ENCODE peak calls at places on chromosomes 3 and 15, in five cellular contexts. H is CD8-positive, alpha-beta T cell; N is heart left ventricle; G is GM23338; E is SJCRH30. C is an unnamed sample. For H3K27me3, the result is how much of the 10 kb centered on the place peaks cover.

GRCh38 chr3:84965141-84965540 is 6.4 kb downstream of the CADM2 start:
- DNase-seq in H (no peak), N (no peak), G (peak), E (peak), C (peak)

GRCh38 chr15:32838820-32839219 is 121.0 kb downstream of the GREM1 start:
- DNase-seq in H (no peak), N (no peak), G (no peak), E (no peak), C (no peak)

GRCh38 chr3:172766241-172766640 is 15.7 kb downstream of the ECT2 start:
- DNase-seq in H (no peak), N (no peak), G (no peak), E (no peak), C (no peak)

GRCh38 chr3:10357592-10358308 is 36.8 kb upstream of the SEC13 start:
- DNase-seq in H (no peak), N (peak), G (no peak), E (peak), C (no peak)

GRCh38 chr15:33200903-33201302 is 6.4 kb upstream of the FMN1 start:
- DNase-seq in H (no peak), N (no peak), G (no peak), E (peak), C (no peak)

GRCh38 chr3:44104668-44105321 is 136.9 kb upstream of the TOPAZ1 start:
- DNase-seq in H (no peak), N (no peak), G (no peak), E (no peak), C (no peak)

GRCh38 chr3:133927543-133928066 is 31.9 kb upstream of the RAB6B start:
- DNase-seq in H (peak), N (peak), G (peak), E (peak), C (peak)

GRCh38 chr3:125692361-125692760 is 97.1 kb upstream of the OSBPL11 start:
- DNase-seq in H (no peak), N (no peak), G (no peak), E (no peak), C (no peak)

GRCh38 chr15:31125061-31125460 is 23.5 kb upstream of the TRPM1 start:
- DNase-seq in H (no peak), N (no peak), G (no peak), E (no peak), C (no peak)

GRCh38 chr3:44554626-44555592 is at the start of gene ZKSCAN7:
- DNase-seq in H (peak), N (peak), G (peak), E (peak), C (peak)

GRCh38 chr3:170740726-170741591 is 129.0 kb downstream of the RPL22L1 start:
- DNase-seq in H (no peak), N (no peak), G (no peak), E (peak), C (no peak)

GRCh38 chr3:138862924-138863775 is 28.4 kb upstream of the PIK3CB start:
- DNase-seq in H (no peak), N (no peak), G (peak), E (peak), C (peak)

GRCh38 chr3:53160660-53161344 is at the start of gene PRKCD:
- DNase-seq in H (peak), N (peak), G (peak), E (peak), C (peak)

GRCh38 chr3:122991236-122991985 is 36.2 kb downstream of the SEMA5B start:
- DNase-seq in H (no peak), N (no peak), G (no peak), E (no peak), C (no peak)

GRCh38 chr3:124083990-124084389 is 92.1 kb upstream of the ROPN1 start:
- DNase-seq in H (no peak), N (peak), G (no peak), E (peak), C (no peak)

GRCh38 chr3:99499235-99499798 is 139.1 kb upstream of the COL8A1 start:
- DNase-seq in H (no peak), N (peak), G (peak), E (peak), C (peak)

GRCh38 chr15:38707802-38708671 is 143.4 kb upstream of the RASGRP1 start:
- DNase-seq in H (peak), N (no peak), G (peak), E (peak), C (peak)

GRCh38 chr3:39064646-39065045 is 12.8 kb downstream of the WDR48 start:
- DNase-seq in H (no peak), N (no peak), G (no peak), E (no peak), C (no peak)

GRCh38 chr15:69160976-69161877 is 792 bp downstream of the GLCE start:
- DNase-seq in H (peak), N (peak), G (peak), E (peak), C (peak)

GRCh38 chr3:45701167-45701867 is 12.1 kb downstream of the SACM1L start:
- DNase-seq in H (no peak), N (no peak), G (peak), E (no peak), C (no peak)
- H3K4me3 ChIP-seq in H (no peak), N (no peak), G (peak), E (no peak), C (no peak)

GRCh38 chr3:190865828-190866227 is 3.3 kb upstream of the GMNC start:
- DNase-seq in H (no peak), N (no peak), G (peak), E (no peak), C (no peak)

GRCh38 chr3:190862209-190863118 is at the start of gene GMNC:
- DNase-seq in H (no peak), N (peak), G (peak), E (peak), C (peak)

GRCh38 chr3:190863119-190863465 is 598 bp upstream of the GMNC start:
- DNase-seq in H (no peak), N (no peak), G (no peak), E (no peak), C (no peak)

GRCh38 chr3:190864002-190864401 is 1.5 kb upstream of the GMNC start:
- DNase-seq in H (no peak), N (peak), G (no peak), E (no peak), C (no peak)

DNA sequence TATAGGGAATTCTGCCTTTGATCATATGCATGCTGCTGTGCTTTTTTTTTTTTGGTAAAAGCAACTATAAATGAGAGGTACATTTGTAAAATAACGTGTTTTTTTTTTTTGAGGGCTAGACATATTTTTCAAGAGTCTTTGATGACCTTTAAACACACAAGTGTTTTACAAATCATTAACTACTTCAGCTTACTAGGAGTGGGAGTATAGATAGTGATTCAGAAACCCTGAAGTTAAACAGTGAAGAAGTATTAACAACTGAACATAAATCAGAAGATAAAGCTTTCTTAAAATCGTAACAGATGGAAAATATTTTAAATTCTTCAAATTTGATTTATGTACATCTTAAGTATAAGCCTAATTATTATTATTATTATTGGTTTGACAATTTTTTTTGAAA is 2.9 kb upstream of the GMNC start:
- DNase-seq in H (no peak), N (no peak), G (no peak), E (no peak), C (no peak)
- H3K27me3 ChIP-seq in H (under half), N (under half), G (under half), E (under half), C (under half)

GRCh38 chr3:192155194-192155593 is 572.1 kb downstream of the FGF12 start:
- DNase-seq in H (no peak), N (no peak), G (no peak), E (no peak), C (no peak)
- H3K4me3 ChIP-seq in H (no peak), N (no peak), G (peak), E (no peak), C (peak)

GRCh38 chr15:88693191-88693590 is 54.4 kb downstream of the ISG20 start:
- DNase-seq in H (no peak), N (no peak), G (no peak), E (no peak), C (no peak)

GRCh38 chr15:88695046-88695445 is 56.2 kb downstream of the ISG20 start:
- DNase-seq in H (no peak), N (no peak), G (no peak), E (no peak), C (no peak)

GRCh38 chr15:88697276-88697675 is 58.5 kb downstream of the ISG20 start:
- DNase-seq in H (no peak), N (no peak), G (no peak), E (no peak), C (no peak)

GRCh38 chr15:88699861-88700260 is 61.0 kb downstream of the ISG20 start:
- DNase-seq in H (no peak), N (no peak), G (no peak), E (no peak), C (no peak)

GRCh38 chr15:88695595-88696186 is 56.9 kb downstream of the ISG20 start:
- DNase-seq in H (no peak), N (no peak), G (no peak), E (no peak), C (no peak)
- H3K27me3 ChIP-seq in H (under half), N (under half), G (under half), E (under half), C (under half)

DNA sequence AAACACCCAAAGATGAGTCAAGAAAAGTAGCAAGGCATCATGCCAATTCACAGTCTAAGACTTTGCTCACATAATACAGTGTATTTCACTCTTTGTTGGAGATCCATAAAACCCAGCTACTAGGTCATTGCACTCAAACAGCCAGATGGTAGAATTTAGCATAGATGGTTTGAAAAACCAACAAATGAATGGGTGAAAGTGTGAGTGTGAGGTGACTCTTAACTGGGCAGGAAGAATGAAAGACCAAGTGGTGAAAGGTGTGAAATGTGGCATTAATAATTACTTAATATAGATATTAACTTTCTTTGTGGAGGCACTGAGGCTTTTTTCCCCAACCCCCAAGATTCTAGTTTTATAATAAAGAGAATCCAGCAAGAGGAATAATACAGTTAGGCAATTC is 159.5 kb downstream of the SQOR start:
- DNase-seq in H (no peak), N (no peak), G (no peak), E (peak), C (no peak)
- H3K4me3 ChIP-seq in H (no peak), N (no peak), G (no peak), E (no peak), C (no peak)

DNA sequence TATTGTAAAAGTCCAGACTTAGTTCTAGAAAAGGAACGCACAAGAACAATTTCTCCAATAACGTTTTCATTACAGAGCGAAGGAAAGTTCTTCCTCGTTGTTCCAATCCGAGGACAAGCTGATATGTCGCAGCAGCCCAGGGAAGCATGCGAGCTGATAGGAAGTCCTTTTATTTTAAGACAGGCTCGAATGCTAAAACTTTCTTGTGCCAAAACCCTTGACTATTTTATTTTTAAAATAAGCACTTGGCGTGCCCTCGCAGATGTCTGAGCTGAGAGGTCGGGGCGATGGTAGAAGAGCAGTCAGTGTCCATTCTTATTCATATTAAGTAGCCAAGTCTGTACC is 433 bp upstream of the MITF start:
- DNase-seq in H (no peak), N (peak), G (no peak), E (no peak), C (peak)
- H3K27me3 ChIP-seq in H (under half), N (under half), G (under half), E (under half), C (under half)

GRCh38 chr3:184894051-184894450 is 82.1 kb downstream of the VPS8 start:
- DNase-seq in H (no peak), N (no peak), G (no peak), E (no peak), C (no peak)

GRCh38 chr3:184895350-184895749 is 83.4 kb downstream of the VPS8 start:
- DNase-seq in H (no peak), N (no peak), G (no peak), E (no peak), C (no peak)

GRCh38 chr3:184899953-184900595 is 88.1 kb downstream of the VPS8 start:
- DNase-seq in H (no peak), N (no peak), G (peak), E (no peak), C (peak)

GRCh38 chr3:184896336-184896735 is 84.4 kb downstream of the VPS8 start:
- DNase-seq in H (no peak), N (no peak), G (no peak), E (no peak), C (no peak)
- H3K4me3 ChIP-seq in H (no peak), N (no peak), G (no peak), E (no peak), C (no peak)

GRCh38 chr15:66100761-66101160 is 152.8 kb downstream of the MEGF11 start:
- DNase-seq in H (no peak), N (no peak), G (no peak), E (no peak), C (no peak)

GRCh38 chr15:66102563-66103292 is 150.8 kb downstream of the MEGF11 start:
- DNase-seq in H (no peak), N (no peak), G (no peak), E (no peak), C (no peak)

GRCh38 chr15:66105286-66105984 is 148.1 kb downstream of the MEGF11 start:
- DNase-seq in H (no peak), N (no peak), G (no peak), E (no peak), C (no peak)

GRCh38 chr15:66101715-66102395 is 151.7 kb downstream of the MEGF11 start:
- DNase-seq in H (no peak), N (no peak), G (peak), E (peak), C (peak)

GRCh38 chr15:66103293-66103590 is 150.3 kb downstream of the MEGF11 start:
- DNase-seq in H (no peak), N (no peak), G (no peak), E (no peak), C (no peak)
- H3K27me3 ChIP-seq in H (under half), N (under half), G (under half), E (under half), C (under half)

DNA sequence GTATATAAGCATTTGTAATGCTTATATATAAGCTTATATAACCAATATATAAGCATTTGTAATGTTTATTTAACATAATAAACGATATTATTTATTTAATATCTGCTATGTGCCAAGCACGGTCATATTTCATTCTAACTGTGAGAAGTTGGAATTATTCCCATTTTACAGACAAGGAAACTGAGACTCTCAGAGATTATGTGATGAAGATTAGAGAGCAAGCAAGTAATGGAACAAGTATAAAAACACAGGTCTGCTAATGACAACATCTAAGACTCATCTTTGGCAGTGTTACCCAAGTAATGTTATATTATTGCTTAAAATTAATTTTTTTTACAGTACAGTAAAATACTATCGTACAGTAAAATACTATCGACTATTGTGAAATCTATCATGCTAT is 4.4 kb downstream of the ATOSA start:
- DNase-seq in H (no peak), N (no peak), G (no peak), E (no peak), C (no peak)
- H3K4me3 ChIP-seq in H (no peak), N (no peak), G (no peak), E (no peak), C (no peak)